ENCODE peak calls at places on chromosome X, in seven cellular contexts. D is HCT116, V is SK-N-SH, O is HepG2, R is K562, M is GM12878, J is H1. Q is an unnamed sample.

GRCh38 chrX:110847334-110847733 is 51.7 kb upstream of the CHRDL1 start:
- DNase-seq in V (peak), M (peak), R (peak), J (no peak), O (peak), D (peak), Q (peak)

GRCh38 chrX:153624196-153625091 is 22.6 kb upstream of the DUSP9 start:
- DNase-seq in D (no peak), V (no peak), M (no peak), R (no peak), J (no peak), O (peak), Q (no peak)

GRCh38 chrX:99750721-99751120 is 659.4 kb downstream of the PCDH19 start:
- DNase-seq in J (no peak), O (no peak), V (no peak), M (no peak), R (no peak), D (no peak), Q (no peak)

GRCh38 chrX:81377329-81377728 is 175.4 kb downstream of the SH3BGRL start:
- DNase-seq in R (peak), V (peak), D (no peak), O (peak), J (no peak), M (no peak), Q (peak)

GRCh38 chrX:45001038-45001437 is 128.1 kb downstream of the KDM6A start:
- DNase-seq in V (no peak), D (no peak), M (no peak), R (no peak), O (no peak), J (no peak), Q (no peak)

GRCh38 chrX:10172867-10173266 is 16.1 kb downstream of the CLCN4 start:
- DNase-seq in V (no peak), M (no peak), D (no peak), O (no peak), J (no peak), R (no peak), Q (no peak)

GRCh38 chrX:54178100-54178940 is 4.7 kb downstream of the FAM120C start:
- DNase-seq in R (no peak), D (no peak), J (no peak), O (peak), V (no peak), M (no peak), Q (peak)

GRCh38 chrX:1593286-1594271 is 2.2 kb downstream of the AKAP17A start:
- DNase-seq in R (no peak), O (no peak), M (no peak), J (no peak), V (no peak), D (no peak), Q (no peak)

GRCh38 chrX:121301822-121302221 is 254.4 kb downstream of the GLUD2 start:
- DNase-seq in M (no peak), V (no peak), D (no peak), O (no peak), J (no peak), R (no peak), Q (no peak)

GRCh38 chrX:103503163-103503852 is 16.0 kb downstream of the RAB40A start:
- DNase-seq in R (no peak), V (peak), O (no peak), J (no peak), D (no peak), M (no peak), Q (no peak)

GRCh38 chrX:38214551-38214950 is 6.1 kb downstream of the SRPX start:
- DNase-seq in J (no peak), D (no peak), V (no peak), R (no peak), M (no peak), O (no peak), Q (no peak)

GRCh38 chrX:139120760-139121159 is 409.2 kb upstream of the FGF13 start:
- DNase-seq in M (no peak), D (no peak), V (no peak), O (no peak), J (no peak), R (no peak), Q (no peak)

DNA sequence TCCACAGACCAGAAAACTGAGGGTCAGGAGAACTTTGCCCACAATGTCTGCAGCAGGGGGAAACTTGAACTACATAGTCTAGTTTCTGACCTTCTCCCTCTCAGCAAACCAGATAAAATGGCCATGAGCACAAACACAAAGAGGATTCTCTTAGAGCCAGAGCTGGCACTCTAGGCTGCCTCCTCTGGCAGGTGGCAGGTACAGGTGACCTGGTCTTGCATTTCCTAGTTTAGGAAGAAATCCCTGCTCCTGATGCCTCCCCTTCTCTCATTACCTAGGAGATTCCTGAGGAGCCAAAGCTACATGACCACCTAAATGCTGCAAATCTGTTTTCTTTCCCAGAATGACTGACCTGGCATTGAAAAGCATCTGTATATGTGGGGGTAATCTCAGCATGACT is 45.1 kb downstream of the ARHGEF9 start:
- DNase-seq in M (no peak), V (no peak), O (no peak), R (no peak), D (no peak), J (no peak), Q (no peak)
- TF ChIP-seq JUND in M (no peak), V (no peak), O (no peak), R (no peak), D (no peak), J (no peak), Q (no peak)

DNA sequence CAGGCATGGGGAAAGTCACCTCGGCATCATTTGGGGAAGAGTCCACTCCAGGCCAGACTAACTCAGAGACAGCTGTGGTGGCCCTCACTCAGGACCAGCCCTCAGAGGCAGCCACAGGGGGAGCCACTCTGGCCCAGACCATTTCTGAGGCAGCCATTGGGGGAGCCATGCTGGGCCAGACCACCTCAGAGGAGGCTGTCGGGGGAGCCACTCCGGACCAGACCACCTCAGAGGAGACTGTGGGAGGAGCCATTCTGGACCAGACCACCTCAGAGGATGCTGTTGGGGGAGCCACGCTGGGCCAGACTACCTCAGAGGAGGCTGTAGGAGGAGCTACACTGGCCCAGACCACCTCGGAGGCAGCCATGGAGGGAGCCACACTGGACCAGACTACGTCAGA is 3.3 kb upstream of the ERAS start:
- DNase-seq in M (no peak), O (no peak), J (no peak), R (peak), V (peak), D (no peak), Q (no peak)
- TF ChIP-seq JUND in M (no peak), O (no peak), J (peak), R (no peak), V (no peak), D (no peak), Q (no peak)

GRCh38 chrX:11309220-11309619 is 16.0 kb downstream of the AMELX start:
- DNase-seq in V (no peak), D (no peak), M (no peak), O (no peak), R (no peak), J (no peak), Q (no peak)
- TF ChIP-seq JUND in V (no peak), D (no peak), M (no peak), O (no peak), R (no peak), J (no peak), Q (no peak)

GRCh38 chrX:106999002-106999975 is 723 bp downstream of the MORC4 start:
- DNase-seq in J (peak), M (no peak), D (peak), R (no peak), V (peak), O (peak), Q (peak)
- TF ChIP-seq JUND in J (no peak), M (no peak), D (no peak), R (no peak), V (no peak), O (no peak), Q (no peak)

GRCh38 chrX:7077241-7077909 is 70.1 kb upstream of the STS start:
- DNase-seq in D (no peak), M (no peak), R (no peak), V (no peak), J (no peak), O (no peak), Q (no peak)
- TF ChIP-seq JUND in D (no peak), M (no peak), R (no peak), V (no peak), J (no peak), O (no peak), Q (no peak)

Q was measured in T47D.